ENCODE peak calls at places on chromosomes 7 and 10, in seven cellular contexts. H, K, I, L, Y, G and V are unnamed samples. For H3K4me1, the result is how much of the 10 kb centered on the place peaks cover.

GRCh38 chr7:38681882-38682281 is 50.7 kb upstream of the AMPH start:
- DNase-seq in H (no peak), K (no peak), I (no peak), L (no peak), Y (no peak), G (no peak), V (no peak)

GRCh38 chr10:73850863-73851461 is 23.4 kb downstream of the CAMK2G start:
- DNase-seq in H (no peak), K (no peak), I (no peak), L (no peak), Y (peak), G (no peak), V (no peak)

GRCh38 chr7:130814753-130815152 is 80.7 kb upstream of the KLF14 start:
- DNase-seq in H (peak), K (no peak), I (no peak), L (no peak), Y (no peak), G (no peak), V (no peak)

GRCh38 chr10:45625879-45626278 is 46.7 kb downstream of the ZFAND4 start:
- DNase-seq in H (no peak), K (no peak), I (no peak), L (peak), Y (no peak), G (no peak), V (no peak)

GRCh38 chr7:85104432-85105205 is 82.2 kb downstream of the SEMA3D start:
- DNase-seq in H (peak), K (no peak), I (no peak), L (no peak), Y (no peak), G (no peak), V (no peak)

GRCh38 chr7:66140924-66141323 is 26.3 kb downstream of the CRCP start:
- DNase-seq in H (no peak), K (no peak), I (peak), L (peak), Y (peak), G (peak), V (no peak)

GRCh38 chr7:17097668-17098297 is 200.7 kb upstream of the AHR start:
- DNase-seq in H (no peak), K (no peak), I (no peak), L (no peak), Y (no peak), G (no peak), V (no peak)

GRCh38 chr10:102281103-102281502 is 35.8 kb downstream of the GBF1 start:
- DNase-seq in H (no peak), K (no peak), I (no peak), L (no peak), Y (no peak), G (no peak), V (no peak)

GRCh38 chr7:135164357-135165021 is 6.0 kb downstream of the CYREN start:
- DNase-seq in H (no peak), K (no peak), I (no peak), L (peak), Y (no peak), G (no peak), V (no peak)

GRCh38 chr10:86346794-86347665 is 19.6 kb downstream of the GRID1 start:
- DNase-seq in H (no peak), K (no peak), I (no peak), L (no peak), Y (no peak), G (no peak), V (no peak)

GRCh38 chr10:103812431-103812830 is 42.9 kb downstream of the SH3PXD2A start:
- DNase-seq in H (no peak), K (no peak), I (no peak), L (no peak), Y (peak), G (no peak), V (no peak)

GRCh38 chr10:79047875-79048638 is 20.7 kb upstream of the ZMIZ1 start:
- DNase-seq in H (no peak), K (no peak), I (peak), L (no peak), Y (no peak), G (no peak), V (no peak)

GRCh38 chr7:129225206-129225930 is 538 bp downstream of the AHCYL2 start:
- DNase-seq in H (no peak), K (no peak), I (peak), L (peak), Y (peak), G (peak), V (no peak)

GRCh38 chr10:4934391-4934987 is 28.7 kb upstream of the AKR1C1 start:
- DNase-seq in H (no peak), K (no peak), I (no peak), L (no peak), Y (no peak), G (peak), V (no peak)

GRCh38 chr10:4926400-4926799 is 36.8 kb upstream of the AKR1C1 start:
- DNase-seq in H (no peak), K (no peak), I (no peak), L (no peak), Y (no peak), G (no peak), V (no peak)

GRCh38 chr10:4937346-4937745 is 25.9 kb upstream of the AKR1C1 start:
- DNase-seq in H (no peak), K (no peak), I (no peak), L (no peak), Y (no peak), G (no peak), V (no peak)

DNA sequence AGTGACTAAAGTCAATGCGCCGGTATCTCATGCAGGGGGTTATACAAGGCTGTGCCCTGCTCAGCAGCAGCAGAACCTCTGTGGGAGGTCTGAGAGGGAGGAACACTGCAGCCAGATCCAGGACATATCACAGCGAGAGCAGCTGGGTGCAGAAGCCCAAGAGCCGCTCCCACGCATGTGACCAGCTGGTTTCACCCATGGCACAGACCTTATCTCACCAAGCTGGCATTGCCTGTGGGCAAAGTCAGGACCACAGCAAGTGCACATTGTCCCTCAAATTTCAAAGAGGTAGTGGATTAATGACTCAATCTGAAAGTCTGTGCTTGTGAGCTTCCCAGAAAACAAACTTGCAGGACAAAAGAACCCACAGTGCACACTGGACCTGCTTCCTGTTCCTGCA is 31.6 kb upstream of the AKR1C1 start:
- DNase-seq in H (no peak), K (no peak), I (no peak), L (peak), Y (no peak), G (peak), V (no peak)
- TF ChIP-seq POLR2A in H (no peak), K (no peak), I (no peak), L (peak), Y (no peak), G (no peak), V (no peak)

GRCh38 chr7:41581041-41581440 is 121.8 kb downstream of the INHBA start:
- DNase-seq in H (no peak), K (no peak), I (no peak), L (no peak), Y (no peak), G (no peak), V (no peak)
- H3K27ac ChIP-seq in H (no peak), K (no peak), I (no peak), L (no peak), Y (no peak), G (no peak), V (no peak)

GRCh38 chr7:143247372-143247771 is 15.9 kb upstream of the GSTK1 start:
- DNase-seq in H (no peak), K (no peak), I (no peak), L (no peak), Y (no peak), G (no peak), V (no peak)

GRCh38 chr7:143250199-143250598 is 13.0 kb upstream of the GSTK1 start:
- DNase-seq in H (no peak), K (no peak), I (no peak), L (no peak), Y (no peak), G (no peak), V (no peak)

GRCh38 chr7:143248781-143249354 is 14.4 kb upstream of the GSTK1 start:
- DNase-seq in H (no peak), K (no peak), I (no peak), L (peak), Y (peak), G (no peak), V (no peak)

GRCh38 chr7:143252002-143252401 is 11.2 kb upstream of the GSTK1 start:
- DNase-seq in H (no peak), K (no peak), I (no peak), L (no peak), Y (no peak), G (no peak), V (no peak)

GRCh38 chr7:143250822-143251221 is 12.4 kb upstream of the GSTK1 start:
- DNase-seq in H (no peak), K (no peak), I (no peak), L (no peak), Y (no peak), G (no peak), V (no peak)
- H3K4me1 ChIP-seq in H (under half), K (under half), I (under half), L (under half), Y (under half), G (under half), V (under half)

GRCh38 chr10:80518143-80518806 is 19.4 kb upstream of the SH2D4B start:
- DNase-seq in H (no peak), K (no peak), I (no peak), L (no peak), Y (no peak), G (no peak), V (no peak)

GRCh38 chr10:80517416-80518142 is 20.1 kb upstream of the SH2D4B start:
- DNase-seq in H (no peak), K (no peak), I (no peak), L (no peak), Y (no peak), G (no peak), V (no peak)

GRCh38 chr10:80515511-80515910 is 22.2 kb upstream of the SH2D4B start:
- DNase-seq in H (no peak), K (no peak), I (no peak), L (no peak), Y (no peak), G (no peak), V (no peak)

GRCh38 chr10:80515941-80516340 is 21.8 kb upstream of the SH2D4B start:
- DNase-seq in H (no peak), K (no peak), I (no peak), L (no peak), Y (no peak), G (no peak), V (no peak)

GRCh38 chr10:80516506-80517075 is 21.1 kb upstream of the SH2D4B start:
- DNase-seq in H (no peak), K (no peak), I (no peak), L (no peak), Y (no peak), G (no peak), V (no peak)
- TF ChIP-seq POLR2A in H (no peak), K (no peak), I (no peak), L (no peak), Y (no peak), G (no peak), V (no peak)